ENCODE peak calls at places on chromosomes 16 and 17, in eight cellular contexts. Z, G, M, I, T, A, O and Q are unnamed samples.

GRCh38 chr17:61816538-61816937 is 46.8 kb downstream of the BRIP1 start:
- DNase-seq in Z (no peak), G (no peak), M (no peak), I (no peak), T (peak), A (no peak), O (peak), Q (no peak)

GRCh38 chr17:31522284-31522931 is 130.9 kb downstream of the RAB11FIP4 start:
- DNase-seq in Z (no peak), G (no peak), M (no peak), I (no peak), T (no peak), A (no peak), O (no peak), Q (no peak)

GRCh38 chr16:89133457-89134127 is 38.0 kb upstream of the CDH15 start:
- DNase-seq in Z (no peak), G (no peak), M (no peak), I (no peak), T (no peak), A (no peak), O (no peak), Q (no peak)

GRCh38 chr16:89166696-89167424 is 4.7 kb upstream of the CDH15 start:
- DNase-seq in Z (no peak), G (no peak), M (no peak), I (no peak), T (no peak), A (no peak), O (no peak), Q (no peak)

GRCh38 chr16:71565812-71566700 is 10.8 kb downstream of the TAT start:
- DNase-seq in Z (no peak), G (no peak), M (no peak), I (no peak), T (no peak), A (no peak), O (no peak), Q (no peak)

GRCh38 chr16:50394215-50394802 is 25.5 kb upstream of the BRD7 start:
- DNase-seq in Z (no peak), G (no peak), M (no peak), I (peak), T (no peak), A (no peak), O (no peak), Q (no peak)

GRCh38 chr16:88999457-89000206 is 22.6 kb upstream of the CBFA2T3 start:
- DNase-seq in Z (no peak), G (no peak), M (no peak), I (peak), T (no peak), A (no peak), O (peak), Q (no peak)

GRCh38 chr16:89341274-89341673 is 123.8 kb downstream of the ZNF778 start:
- DNase-seq in Z (no peak), G (no peak), M (no peak), I (no peak), T (no peak), A (no peak), O (no peak), Q (no peak)

GRCh38 chr16:30821891-30822290 is 34.9 kb upstream of the ZNF629 start:
- DNase-seq in Z (no peak), G (no peak), M (no peak), I (no peak), T (no peak), A (no peak), O (no peak), Q (no peak)

GRCh38 chr17:40168262-40168832 is 8.9 kb upstream of the RAPGEFL1 start:
- DNase-seq in Z (no peak), G (peak), M (no peak), I (peak), T (peak), A (no peak), O (peak), Q (peak)

GRCh38 chr17:8222380-8222629 is 11.9 kb upstream of the AURKB start:
- DNase-seq in Z (no peak), G (no peak), M (no peak), I (no peak), T (no peak), A (no peak), O (no peak), Q (no peak)

GRCh38 chr17:55722016-55722706 is 503 bp downstream of the TMEM100 start:
- DNase-seq in Z (no peak), G (no peak), M (no peak), I (no peak), T (no peak), A (no peak), O (no peak), Q (no peak)